ENCODE peak calls at places on chromosomes 13 and 19, in nine cellular contexts. One of them, this sample, is unnamed.

GRCh38 chr19:5484398-5485285 is 29.4 kb downstream of the ZNRF4 start:
- DNase-seq in OCI-LY7: no peak
- DNase-seq in PC-3: no peak
- DNase-seq in SK-N-SH: peak; percentile 43
- DNase-seq in hepatocyte: peak; percentile 41
- DNase-seq in MM.1S: no peak
- DNase-seq in GM23248: peak; percentile 34
- DNase-seq in GM23338: peak; percentile 27
- DNase-seq in HCT116: no peak
- DNase-seq in this sample: peak; percentile 71

GRCh38 chr19:10407102-10407501 is 3.8 kb upstream of the CDC37 start:
- DNase-seq in SK-N-SH: no peak
- DNase-seq in OCI-LY7: no peak
- DNase-seq in HCT116: no peak
- DNase-seq in hepatocyte: no peak
- DNase-seq in GM23338: no peak
- DNase-seq in GM23248: no peak
- DNase-seq in MM.1S: no peak
- DNase-seq in PC-3: no peak
- DNase-seq in this sample: no peak

GRCh38 chr13:101457176-101457575 is 4.7 kb downstream of the ITGBL1 start:
- DNase-seq in PC-3: no peak
- DNase-seq in hepatocyte: no peak
- DNase-seq in HCT116: no peak
- DNase-seq in OCI-LY7: no peak
- DNase-seq in MM.1S: no peak
- DNase-seq in GM23338: no peak
- DNase-seq in GM23248: no peak
- DNase-seq in SK-N-SH: no peak
- DNase-seq in this sample: no peak

GRCh38 chr13:57933606-57934005 is 302.1 kb downstream of the PCDH17 start:
- DNase-seq in MM.1S: no peak
- DNase-seq in PC-3: no peak
- DNase-seq in GM23248: no peak
- DNase-seq in HCT116: no peak
- DNase-seq in hepatocyte: no peak
- DNase-seq in SK-N-SH: no peak
- DNase-seq in GM23338: no peak
- DNase-seq in OCI-LY7: no peak
- DNase-seq in this sample: no peak

GRCh38 chr13:39452834-39453233 is 150.2 kb downstream of the LHFPL6 start:
- DNase-seq in HCT116: no peak
- DNase-seq in hepatocyte: no peak
- DNase-seq in GM23338: no peak
- DNase-seq in SK-N-SH: no peak
- DNase-seq in PC-3: no peak
- DNase-seq in MM.1S: no peak
- DNase-seq in GM23248: no peak
- DNase-seq in OCI-LY7: no peak
- DNase-seq in this sample: no peak

GRCh38 chr19:16039081-16039480 is 37.2 kb upstream of the TPM4 start:
- DNase-seq in SK-N-SH: no peak
- DNase-seq in GM23338: no peak
- DNase-seq in OCI-LY7: no peak
- DNase-seq in hepatocyte: no peak
- DNase-seq in HCT116: no peak
- DNase-seq in PC-3: no peak
- DNase-seq in GM23248: no peak
- DNase-seq in MM.1S: no peak
- DNase-seq in this sample: no peak

GRCh38 chr19:17680235-17680722 is 7.9 kb downstream of the UNC13A start:
- DNase-seq in GM23338: peak; percentile 64
- DNase-seq in OCI-LY7: peak; percentile 29
- DNase-seq in GM23248: peak; percentile 86
- DNase-seq in HCT116: peak; percentile 50
- DNase-seq in SK-N-SH: no peak
- DNase-seq in PC-3: peak; percentile 51
- DNase-seq in hepatocyte: peak; percentile 86
- DNase-seq in MM.1S: no peak
- DNase-seq in this sample: peak; percentile 67

GRCh38 chr13:51645154-51645650 is 60.9 kb downstream of the WDFY2 start:
- DNase-seq in GM23338: peak; percentile 65
- DNase-seq in PC-3: no peak
- DNase-seq in GM23248: peak; percentile 95
- DNase-seq in OCI-LY7: peak; percentile 70
- DNase-seq in hepatocyte: peak; percentile 47
- DNase-seq in MM.1S: no peak
- DNase-seq in HCT116: no peak
- DNase-seq in SK-N-SH: no peak
- DNase-seq in this sample: no peak

GRCh38 chr19:32287811-32288227 is 57.6 kb upstream of the ZNF507 start:
- DNase-seq in OCI-LY7: peak; percentile 22
- DNase-seq in GM23248: peak; percentile 76
- DNase-seq in SK-N-SH: no peak
- DNase-seq in hepatocyte: peak; percentile 81
- DNase-seq in HCT116: peak; percentile 61
- DNase-seq in GM23338: peak; percentile 87
- DNase-seq in PC-3: peak; percentile 60
- DNase-seq in MM.1S: peak; percentile 35
- DNase-seq in this sample: peak; percentile 85

GRCh38 chr13:49781791-49782190 is 10.7 kb downstream of the KPNA3 start:
- DNase-seq in MM.1S: no peak
- DNase-seq in PC-3: no peak
- DNase-seq in HCT116: no peak
- DNase-seq in OCI-LY7: no peak
- DNase-seq in hepatocyte: no peak
- DNase-seq in GM23338: no peak
- DNase-seq in GM23248: no peak
- DNase-seq in SK-N-SH: no peak
- DNase-seq in this sample: no peak

GRCh38 chr13:63864171-63864902 is 2448.7 kb upstream of the PCDH20 start:
- DNase-seq in HCT116: no peak
- DNase-seq in GM23338: peak; percentile 3
- DNase-seq in PC-3: no peak
- DNase-seq in hepatocyte: no peak
- DNase-seq in OCI-LY7: no peak
- DNase-seq in GM23248: no peak
- DNase-seq in MM.1S: no peak
- DNase-seq in SK-N-SH: no peak
- DNase-seq in this sample: no peak

GRCh38 chr19:13016628-13017305 is 21.5 kb downstream of the NFIX start:
- DNase-seq in PC-3: peak; percentile 42
- DNase-seq in OCI-LY7: no peak
- DNase-seq in HCT116: no peak
- DNase-seq in hepatocyte: no peak
- DNase-seq in GM23338: peak; percentile 48
- DNase-seq in MM.1S: no peak
- DNase-seq in SK-N-SH: no peak
- DNase-seq in GM23248: peak; percentile 66
- DNase-seq in this sample: peak; percentile 75

GRCh38 chr13:65461590-65461989 is 1768.5 kb downstream of the PCDH9 start:
- DNase-seq in MM.1S: no peak
- DNase-seq in hepatocyte: no peak
- DNase-seq in GM23338: peak; percentile 8
- DNase-seq in SK-N-SH: no peak
- DNase-seq in PC-3: no peak
- DNase-seq in GM23248: no peak
- DNase-seq in OCI-LY7: no peak
- DNase-seq in HCT116: no peak
- DNase-seq in this sample: no peak

GRCh38 chr19:54390942-54391577 is 24.2 kb upstream of the TTYH1 start:
- DNase-seq in GM23248: peak; percentile 76
- DNase-seq in PC-3: peak; percentile 69
- DNase-seq in hepatocyte: peak; percentile 84
- DNase-seq in HCT116: peak; percentile 68
- DNase-seq in MM.1S: peak; percentile 64
- DNase-seq in OCI-LY7: peak; percentile 82
- DNase-seq in GM23338: peak; percentile 94
- DNase-seq in SK-N-SH: peak; percentile 68
- DNase-seq in this sample: peak; percentile 93

GRCh38 chr19:11296264-11296663 is 304 bp downstream of the TSPAN16 start:
- DNase-seq in SK-N-SH: no peak
- DNase-seq in HCT116: no peak
- DNase-seq in PC-3: no peak
- DNase-seq in MM.1S: no peak
- DNase-seq in hepatocyte: no peak
- DNase-seq in GM23248: peak; percentile 26
- DNase-seq in OCI-LY7: no peak
- DNase-seq in GM23338: no peak
- DNase-seq in this sample: no peak

GRCh38 chr13:20940083-20940482 is 37.5 kb upstream of the XPO4 start:
- DNase-seq in HCT116: no peak
- DNase-seq in OCI-LY7: no peak
- DNase-seq in GM23248: peak; percentile 60
- DNase-seq in SK-N-SH: no peak
- DNase-seq in MM.1S: no peak
- DNase-seq in PC-3: no peak
- DNase-seq in hepatocyte: peak; percentile 23
- DNase-seq in GM23338: no peak
- DNase-seq in this sample: no peak

DNA sequence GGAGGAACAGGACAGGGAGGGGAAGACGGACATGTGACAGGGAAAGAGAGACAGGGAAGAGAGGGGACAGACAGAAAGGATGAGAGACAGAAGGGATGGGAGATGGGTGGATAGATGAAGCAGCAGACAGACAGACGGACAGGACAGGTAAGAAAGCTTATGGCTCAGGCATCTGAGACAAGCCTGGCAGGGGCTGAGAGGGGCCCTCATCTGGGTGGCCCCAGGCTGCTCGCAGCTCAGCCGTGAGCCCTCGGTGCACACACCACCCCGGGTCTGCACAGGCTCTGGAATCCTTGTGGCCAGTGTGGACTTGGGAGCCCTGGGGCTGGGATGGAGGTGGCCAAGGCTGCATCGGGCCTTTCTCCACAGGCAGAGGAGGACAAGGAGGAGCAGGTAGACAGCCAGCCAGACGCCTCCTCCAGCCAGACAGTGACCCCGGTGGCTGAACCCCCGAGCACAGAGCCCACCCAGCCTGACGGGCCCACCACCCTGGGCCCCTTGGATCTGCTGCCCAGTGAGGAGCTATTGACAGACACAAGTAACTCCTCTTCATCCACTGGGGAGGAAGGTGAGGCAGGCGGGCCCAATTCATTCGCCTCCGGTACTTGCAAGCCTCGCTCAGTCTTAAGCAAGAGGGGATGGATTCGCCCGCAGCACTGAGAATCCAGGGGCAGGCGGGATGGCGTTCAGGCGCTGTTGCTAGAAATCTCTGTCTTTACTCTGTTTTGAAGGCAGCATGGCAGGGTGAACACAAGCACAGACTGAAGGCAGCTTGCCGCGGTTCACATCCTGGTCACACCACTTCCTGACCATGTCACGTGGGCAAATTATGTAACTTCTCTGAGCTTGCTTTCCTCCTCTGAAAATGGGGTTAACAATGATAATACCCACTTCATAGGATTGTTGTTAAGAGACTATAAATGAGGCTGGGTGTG is 14.0 kb downstream of the GRAMD1A start:
- DNase-seq in GM23338: no peak
- DNase-seq in GM23248: no peak
- DNase-seq in HCT116: no peak
- DNase-seq in OCI-LY7: no peak
- DNase-seq in MM.1S: no peak
- DNase-seq in PC-3: no peak
- DNase-seq in SK-N-SH: peak; percentile 27
- DNase-seq in hepatocyte: peak; percentile 4
- DNase-seq in this sample: no peak
- TF ChIP-seq EZH2phosphoT487 in GM23338: no peak
- TF ChIP-seq EZH2phosphoT487 in GM23248: no peak
- TF ChIP-seq EZH2phosphoT487 in HCT116: no peak
- TF ChIP-seq EZH2phosphoT487 in OCI-LY7: no peak
- TF ChIP-seq EZH2phosphoT487 in MM.1S: no peak
- TF ChIP-seq EZH2phosphoT487 in PC-3: no peak
- TF ChIP-seq EZH2phosphoT487 in SK-N-SH: no peak
- TF ChIP-seq EZH2phosphoT487 in hepatocyte: no peak
- TF ChIP-seq EZH2phosphoT487 in this sample: no peak

GRCh38 chr19:41616785-41617621 is 9.9 kb downstream of the CEACAM4 start:
- DNase-seq in GM23338: peak; percentile 81
- DNase-seq in OCI-LY7: peak; percentile 7
- DNase-seq in GM23248: peak; percentile 44
- DNase-seq in SK-N-SH: no peak
- DNase-seq in PC-3: peak; percentile 44
- DNase-seq in HCT116: no peak
- DNase-seq in hepatocyte: peak; percentile 21
- DNase-seq in MM.1S: peak; percentile 27
- DNase-seq in this sample: peak; percentile 29
- H3K4me1 ChIP-seq in GM23338: no peaks in the 10 kb centered on the region
- H3K4me1 ChIP-seq in OCI-LY7: no peaks in the 10 kb centered on the region
- H3K4me1 ChIP-seq in GM23248: no peaks in the 10 kb centered on the region
- H3K4me1 ChIP-seq in SK-N-SH: no peaks in the 10 kb centered on the region
- H3K4me1 ChIP-seq in PC-3: no peaks in the 10 kb centered on the region
- H3K4me1 ChIP-seq in HCT116: no peaks in the 10 kb centered on the region
- H3K4me1 ChIP-seq in hepatocyte: no peaks in the 10 kb centered on the region
- H3K4me1 ChIP-seq in MM.1S: no peaks in the 10 kb centered on the region
- H3K4me1 ChIP-seq in this sample: no peaks in the 10 kb centered on the region

GRCh38 chr13:78934336-78934735 is 275.4 kb upstream of the OBI1 start:
- DNase-seq in MM.1S: no peak
- DNase-seq in HCT116: no peak
- DNase-seq in PC-3: no peak
- DNase-seq in GM23248: no peak
- DNase-seq in SK-N-SH: no peak
- DNase-seq in GM23338: peak; percentile 31
- DNase-seq in OCI-LY7: no peak
- DNase-seq in hepatocyte: no peak
- DNase-seq in this sample: no peak
- TF ChIP-seq EZH2phosphoT487 in MM.1S: no peak
- TF ChIP-seq EZH2phosphoT487 in HCT116: no peak
- TF ChIP-seq EZH2phosphoT487 in PC-3: no peak
- TF ChIP-seq EZH2phosphoT487 in GM23248: no peak
- TF ChIP-seq EZH2phosphoT487 in SK-N-SH: no peak
- TF ChIP-seq EZH2phosphoT487 in GM23338: no peak
- TF ChIP-seq EZH2phosphoT487 in OCI-LY7: no peak
- TF ChIP-seq EZH2phosphoT487 in hepatocyte: no peak
- TF ChIP-seq EZH2phosphoT487 in this sample: no peak

GRCh38 chr13:74841123-74841522 is 640.8 kb downstream of the TBC1D4 start:
- DNase-seq in MM.1S: no peak
- DNase-seq in GM23248: no peak
- DNase-seq in hepatocyte: no peak
- DNase-seq in PC-3: no peak
- DNase-seq in OCI-LY7: no peak
- DNase-seq in SK-N-SH: no peak
- DNase-seq in GM23338: no peak
- DNase-seq in HCT116: no peak
- DNase-seq in this sample: no peak

GRCh38 chr13:74838096-74838495 is 643.9 kb downstream of the TBC1D4 start:
- DNase-seq in SK-N-SH: no peak
- DNase-seq in HCT116: no peak
- DNase-seq in MM.1S: no peak
- DNase-seq in GM23248: no peak
- DNase-seq in hepatocyte: no peak
- DNase-seq in OCI-LY7: no peak
- DNase-seq in PC-3: no peak
- DNase-seq in GM23338: no peak
- DNase-seq in this sample: no peak

GRCh38 chr13:74835579-74835978 is 646.4 kb downstream of the TBC1D4 start:
- DNase-seq in HCT116: no peak
- DNase-seq in SK-N-SH: no peak
- DNase-seq in PC-3: no peak
- DNase-seq in GM23338: no peak
- DNase-seq in hepatocyte: no peak
- DNase-seq in OCI-LY7: no peak
- DNase-seq in MM.1S: no peak
- DNase-seq in GM23248: no peak
- DNase-seq in this sample: no peak

GRCh38 chr13:74836628-74837027 is 645.3 kb downstream of the TBC1D4 start:
- DNase-seq in OCI-LY7: no peak
- DNase-seq in PC-3: no peak
- DNase-seq in SK-N-SH: no peak
- DNase-seq in HCT116: no peak
- DNase-seq in GM23338: no peak
- DNase-seq in MM.1S: no peak
- DNase-seq in hepatocyte: no peak
- DNase-seq in GM23248: no peak
- DNase-seq in this sample: no peak

GRCh38 chr13:74839656-74840055 is 642.3 kb downstream of the TBC1D4 start:
- DNase-seq in GM23338: no peak
- DNase-seq in hepatocyte: no peak
- DNase-seq in PC-3: peak; percentile 48
- DNase-seq in OCI-LY7: no peak
- DNase-seq in MM.1S: no peak
- DNase-seq in GM23248: peak; percentile 68
- DNase-seq in HCT116: no peak
- DNase-seq in SK-N-SH: no peak
- DNase-seq in this sample: no peak
- H3K4me1 ChIP-seq in GM23338: no peaks in the 10 kb centered on the region
- H3K4me1 ChIP-seq in hepatocyte: no peaks in the 10 kb centered on the region
- H3K4me1 ChIP-seq in PC-3: no peaks in the 10 kb centered on the region
- H3K4me1 ChIP-seq in OCI-LY7: no peaks in the 10 kb centered on the region
- H3K4me1 ChIP-seq in MM.1S: no peaks in the 10 kb centered on the region
- H3K4me1 ChIP-seq in GM23248: peaks cover 7% of the 10 kb centered on the region
- H3K4me1 ChIP-seq in HCT116: no peaks in the 10 kb centered on the region
- H3K4me1 ChIP-seq in SK-N-SH: no peaks in the 10 kb centered on the region
- H3K4me1 ChIP-seq in this sample: no peaks in the 10 kb centered on the region

This sample was measured in neural progenitor cell.